ENCODE peak calls at places on chromosomes 13 and 19, in six cellular contexts. O is neuronal stem cell, X is mesendoderm, Z is IMR-90, E is trophoblast cell, L is H1. G is an unnamed sample.

GRCh38 chr19:1082165-1082927 is 12.8 kb downstream of the POLR2E start:
- DNase-seq in O (peak; percentile 69), X (peak; percentile 96), Z (no peak), E (peak; percentile 93), L (peak; percentile 99), G (no peak)

GRCh38 chr19:4559569-4559968 is at the start of gene SEMA6B:
- DNase-seq in O (no peak), X (no peak), Z (no peak), E (peak; percentile 41), L (no peak), G (peak; percentile 29)

GRCh38 chr13:80945328-80945727 is 604.4 kb upstream of the SPRY2 start:
- DNase-seq in O (peak; percentile 70), X (peak; percentile 86), Z (no peak), E (no peak), L (no peak), G (peak; percentile 29)

GRCh38 chr19:6947745-6948144 is 60.4 kb downstream of the ADGRE1 start:
- DNase-seq in O (no peak), X (no peak), Z (no peak), E (no peak), L (no peak), G (peak; percentile 44)

GRCh38 chr13:111203742-111204386 is 88.8 kb downstream of the ARHGEF7 start:
- DNase-seq in O (no peak), X (no peak), Z (no peak), E (no peak), L (no peak), G (no peak)

GRCh38 chr19:10427169-10427568 is 6.8 kb downstream of the PDE4A start:
- DNase-seq in O (no peak), X (no peak), Z (no peak), E (no peak), L (no peak), G (no peak)

GRCh38 chr13:20303636-20304035 is 71.5 kb upstream of the GJB6 start:
- DNase-seq in O (no peak), X (no peak), Z (no peak), E (peak; percentile 84), L (no peak), G (peak; percentile 4)

GRCh38 chr19:2462635-2463421 is 6.1 kb upstream of the LMNB2 start:
- DNase-seq in O (peak; percentile 97), X (peak; percentile 100), Z (peak; percentile 96), E (peak; percentile 60), L (peak; percentile 93), G (peak; percentile 98)

GRCh38 chr13:80274643-80275042 is 66.3 kb downstream of the SPRY2 start:
- DNase-seq in O (no peak), X (no peak), Z (peak; percentile 2), E (no peak), L (no peak), G (no peak)

GRCh38 chr19:1457892-1458291 is 8.0 kb downstream of the APC2 start:
- DNase-seq in O (no peak), X (no peak), Z (no peak), E (no peak), L (no peak), G (no peak)

GRCh38 chr13:91375119-91375729 is 23.2 kb upstream of the GPC5 start:
- DNase-seq in O (no peak), X (peak; percentile 37), Z (peak; percentile 8), E (peak; percentile 24), L (no peak), G (peak; percentile 18)

GRCh38 chr19:1000095-1000494 is at the start of gene GRIN3B:
- DNase-seq in O (peak; percentile 60), X (peak; percentile 69), Z (peak; percentile 40), E (peak; percentile 70), L (peak; percentile 89), G (peak; percentile 51)

GRCh38 chr13:100541882-100542545 is 46.6 kb downstream of the GGACT start:
- DNase-seq in O (no peak), X (no peak), Z (no peak), E (no peak), L (peak; percentile 37), G (no peak)

GRCh38 chr19:47806435-47806834 is 2.1 kb upstream of the TPRX1 start:
- DNase-seq in O (no peak), X (no peak), Z (no peak), E (no peak), L (no peak), G (no peak)

GRCh38 chr13:112978561-112979405 is 9.8 kb downstream of the MCF2L start:
- DNase-seq in O (no peak), X (no peak), Z (no peak), E (no peak), L (no peak), G (no peak)

GRCh38 chr19:584240-585001 is 5.3 kb upstream of the HCN2 start:
- DNase-seq in O (peak; percentile 56), X (peak; percentile 68), Z (peak; percentile 27), E (peak; percentile 55), L (peak; percentile 94), G (peak; percentile 53)

GRCh38 chr13:73449258-73449657 is 390.5 kb downstream of the KLF5 start:
- DNase-seq in O (no peak), X (no peak), Z (peak; percentile 13), E (no peak), L (no peak), G (no peak)

GRCh38 chr13:109785141-109785891 is 1.1 kb downstream of the IRS2 start:
- DNase-seq in O (no peak), X (peak; percentile 68), Z (peak; percentile 57), E (peak; percentile 64), L (peak; percentile 66), G (peak; percentile 69)

GRCh38 chr19:48554385-48555091 is 2.6 kb downstream of the SULT2B1 start:
- DNase-seq in O (peak; percentile 42), X (peak; percentile 97), Z (no peak), E (peak; percentile 86), L (peak; percentile 75), G (no peak)

GRCh38 chr19:34173145-34173956 is 1.0 kb downstream of the LSM14A start:
- DNase-seq in O (peak; percentile 64), X (peak; percentile 93), Z (peak; percentile 27), E (peak; percentile 98), L (peak; percentile 55), G (peak; percentile 53)

GRCh38 chr19:34176581-34176980 is 4.3 kb downstream of the LSM14A start:
- DNase-seq in O (no peak), X (no peak), Z (no peak), E (no peak), L (no peak), G (no peak)

GRCh38 chr19:34171539-34171876 is 796 bp upstream of the LSM14A start:
- DNase-seq in O (no peak), X (no peak), Z (peak; percentile 93), E (peak; percentile 59), L (no peak), G (peak; percentile 79)

GRCh38 chr19:34172661-34173144 is 399 bp downstream of the LSM14A start:
- DNase-seq in O (no peak), X (no peak), Z (no peak), E (no peak), L (no peak), G (no peak)

GRCh38 chr19:34171877-34172660 is at the start of gene LSM14A:
- DNase-seq in O (peak; percentile 90), X (peak; percentile 94), Z (peak; percentile 89), E (peak; percentile 93), L (peak; percentile 94), G (peak; percentile 92)
- H3K23ac ChIP-seq in O (peak within 1 kb of the TSS; percentile 99), X (peak within 1 kb of the TSS; percentile 84), Z (peak within 1 kb of the TSS; percentile 96), E (no peak within 1 kb of the TSS), L (no peak within 1 kb of the TSS), G (peak within 1 kb of the TSS; percentile 100)

GRCh38 chr19:43767316-43767715 is 12.6 kb upstream of the SMG9 start:
- DNase-seq in O (no peak), X (no peak), Z (no peak), E (no peak), L (no peak), G (no peak)

GRCh38 chr19:43767818-43768217 is 13.0 kb downstream of the KCNN4 start:
- DNase-seq in O (no peak), X (no peak), Z (no peak), E (no peak), L (no peak), G (no peak)

GRCh38 chr19:43766755-43767043 is 11.9 kb upstream of the SMG9 start:
- DNase-seq in O (no peak), X (no peak), Z (no peak), E (no peak), L (no peak), G (no peak)

GRCh38 chr19:43768273-43769050 is 12.3 kb downstream of the KCNN4 start:
- DNase-seq in O (no peak), X (no peak), Z (no peak), E (peak; percentile 18), L (no peak), G (no peak)

GRCh38 chr19:43769256-43769655 is 11.5 kb downstream of the KCNN4 start:
- DNase-seq in O (no peak), X (no peak), Z (no peak), E (no peak), L (no peak), G (no peak)
- H3K36me3 ChIP-seq in O (no peaks in the 10 kb centered on the region), X (no peaks in the 10 kb centered on the region), Z (no peaks in the 10 kb centered on the region), E (peaks cover 14% of the 10 kb centered on the region), L (no peaks in the 10 kb centered on the region), G (peaks cover 4% of the 10 kb centered on the region)

GRCh38 chr13:44575035-44575434 is 1.1 kb downstream of the TSC22D1 start:
- DNase-seq in O (no peak), X (no peak), Z (no peak), E (no peak), L (no peak), G (no peak)

GRCh38 chr13:44577236-44578063 is 1.3 kb upstream of the TSC22D1 start:
- DNase-seq in O (peak; percentile 99), X (peak; percentile 98), Z (peak; percentile 95), E (peak; percentile 98), L (peak; percentile 97), G (peak; percentile 97)

GRCh38 chr13:44576396-44577235 is 486 bp upstream of the TSC22D1 start:
- DNase-seq in O (peak; percentile 38), X (no peak), Z (no peak), E (peak; percentile 29), L (no peak), G (no peak)

GRCh38 chr13:44574466-44574855 is 1.7 kb downstream of the TSC22D1 start:
- DNase-seq in O (no peak), X (no peak), Z (peak; percentile 36), E (no peak), L (no peak), G (peak; percentile 33)

GRCh38 chr13:44575741-44576395 is at the start of gene TSC22D1:
- DNase-seq in O (no peak), X (peak; percentile 57), Z (peak; percentile 56), E (peak; percentile 37), L (peak; percentile 63), G (peak; percentile 66)
- H2BK120ac ChIP-seq in O (peak within 1 kb of the TSS; percentile 96), X (no peak within 1 kb of the TSS), Z (peak within 1 kb of the TSS; percentile 68), E (peak within 1 kb of the TSS; percentile 94), L (no peak within 1 kb of the TSS), G (peak within 1 kb of the TSS; percentile 29)

DNA sequence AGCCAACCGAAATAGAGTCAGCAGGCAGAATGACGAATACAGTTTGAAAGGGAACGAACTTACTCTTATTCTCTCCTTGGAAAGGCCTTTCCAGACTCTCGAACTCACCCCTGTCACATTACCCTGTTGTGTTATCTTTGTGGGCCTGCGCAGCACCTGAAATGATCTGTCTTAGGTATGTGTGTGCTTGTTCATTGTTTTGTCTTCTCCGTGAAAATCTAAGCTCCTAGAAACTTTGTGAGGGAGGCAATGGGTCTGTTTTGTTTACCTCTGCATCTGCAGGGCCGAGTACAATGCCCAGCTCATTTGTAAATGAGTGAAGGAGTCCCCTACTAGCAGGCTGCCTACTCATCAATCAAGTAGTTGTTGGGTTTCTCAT is 19.6 kb downstream of the HMGB1 start:
- DNase-seq in O (no peak), X (no peak), Z (no peak), E (no peak), L (no peak), G (no peak)
- H3K23ac ChIP-seq in O (no peak overlapping the region), X (no peak overlapping the region), Z (peak overlapping the region; percentile 97), E (no peak overlapping the region), L (no peak overlapping the region), G (no peak overlapping the region)

GRCh38 chr19:39826311-39826945 is 7.5 kb downstream of the DYRK1B start:
- DNase-seq in O (no peak), X (no peak), Z (no peak), E (no peak), L (no peak), G (no peak)
- H3K36me3 ChIP-seq in O (peaks cover 38% of the 10 kb centered on the region), X (peaks cover 2% of the 10 kb centered on the region), Z (peaks cover 36% of the 10 kb centered on the region), E (peaks cover 52% of the 10 kb centered on the region), L (peaks cover 10% of the 10 kb centered on the region), G (peaks cover 59% of the 10 kb centered on the region)